ENCODE peak calls at places on chromosome 22, in six cellular contexts. L, W, O, Q, Z and F are unnamed samples.

GRCh38 chr22:24968066-24968561 is 15.6 kb downstream of the KIAA1671 start:
- DNase-seq in L (peak), W (no peak), O (no peak), Q (peak), Z (no peak), F (no peak)

GRCh38 chr22:30225220-30225922 is 21.2 kb downstream of the LIF start:
- DNase-seq in L (no peak), W (no peak), O (no peak), Q (no peak), Z (no peak), F (no peak)

GRCh38 chr22:35409783-35410662 is 10.1 kb downstream of the MCM5 start:
- DNase-seq in L (no peak), W (no peak), O (no peak), Q (no peak), Z (no peak), F (peak)

GRCh38 chr22:26323013-26323412 is 106.0 kb upstream of the ASPHD2 start:
- DNase-seq in L (no peak), W (no peak), O (no peak), Q (no peak), Z (no peak), F (no peak)

GRCh38 chr22:41542224-41542623 is 2.0 kb downstream of the POLR3H start:
- DNase-seq in L (no peak), W (no peak), O (no peak), Q (no peak), Z (no peak), F (no peak)

GRCh38 chr22:27381552-27381951 is 420.0 kb downstream of the MN1 start:
- DNase-seq in L (no peak), W (no peak), O (no peak), Q (no peak), Z (no peak), F (no peak)

GRCh38 chr22:30025187-30025586 is 55.1 kb upstream of the HORMAD2 start:
- DNase-seq in L (no peak), W (no peak), O (no peak), Q (no peak), Z (no peak), F (no peak)

GRCh38 chr22:22818861-22819855 is 68.5 kb upstream of the IGLL5 start:
- DNase-seq in L (no peak), W (no peak), O (no peak), Q (no peak), Z (no peak), F (peak)

GRCh38 chr22:43077121-43077877 is 11.9 kb downstream of the TTLL1 start:
- DNase-seq in L (no peak), W (no peak), O (no peak), Q (no peak), Z (no peak), F (no peak)
- TF ChIP-seq MAX in L (no peak), W (no peak), O (no peak), Q (no peak), Z (peak), F (no peak)

GRCh38 chr22:38578505-38578904 is 8.5 kb upstream of the DMC1 start:
- DNase-seq in L (no peak), W (no peak), O (no peak), Q (no peak), Z (no peak), F (no peak)
- TF ChIP-seq POLR2A in L (no peak), W (no peak), O (no peak), Q (no peak), Z (no peak), F (no peak)

DNA sequence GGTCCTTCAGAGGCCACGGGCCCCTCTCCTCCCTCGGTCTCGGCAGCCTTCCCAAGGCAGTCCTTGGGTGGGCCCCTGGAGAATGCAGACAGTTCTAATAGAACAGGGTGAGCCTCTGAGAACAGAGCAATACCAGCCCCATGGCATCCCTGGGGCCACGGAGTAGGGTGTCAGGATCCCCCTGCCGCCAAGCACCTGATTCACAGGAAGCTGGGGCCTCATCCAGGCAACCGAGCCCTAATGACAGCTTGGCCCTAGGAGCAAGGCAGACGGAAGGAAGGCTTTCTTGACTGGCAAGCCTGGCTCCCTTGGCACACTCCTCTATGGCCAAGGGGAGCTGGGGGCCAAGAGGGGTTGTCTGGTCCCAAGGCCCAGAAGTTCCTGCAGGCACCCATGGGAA is 15.2 kb downstream of the TXN2 start:
- DNase-seq in L (no peak), W (no peak), O (no peak), Q (no peak), Z (no peak), F (no peak)
- H3K4me3 ChIP-seq in L (no peak), W (no peak), O (no peak), Q (no peak), Z (no peak), F (no peak)

GRCh38 chr22:40043793-40044101 is 49.0 kb downstream of the FAM83F start:
- DNase-seq in L (no peak), W (no peak), O (no peak), Q (no peak), Z (no peak), F (no peak)
- TF ChIP-seq MAX in L (no peak), W (no peak), O (no peak), Q (no peak), Z (no peak), F (no peak)

GRCh38 chr22:31489632-31490495 is at the start of gene EIF4ENIF1:
- DNase-seq in L (peak), W (peak), O (peak), Q (peak), Z (peak), F (peak)
- TF ChIP-seq POLR2A in L (peak), W (peak), O (peak), Q (no peak), Z (no peak), F (peak)

DNA sequence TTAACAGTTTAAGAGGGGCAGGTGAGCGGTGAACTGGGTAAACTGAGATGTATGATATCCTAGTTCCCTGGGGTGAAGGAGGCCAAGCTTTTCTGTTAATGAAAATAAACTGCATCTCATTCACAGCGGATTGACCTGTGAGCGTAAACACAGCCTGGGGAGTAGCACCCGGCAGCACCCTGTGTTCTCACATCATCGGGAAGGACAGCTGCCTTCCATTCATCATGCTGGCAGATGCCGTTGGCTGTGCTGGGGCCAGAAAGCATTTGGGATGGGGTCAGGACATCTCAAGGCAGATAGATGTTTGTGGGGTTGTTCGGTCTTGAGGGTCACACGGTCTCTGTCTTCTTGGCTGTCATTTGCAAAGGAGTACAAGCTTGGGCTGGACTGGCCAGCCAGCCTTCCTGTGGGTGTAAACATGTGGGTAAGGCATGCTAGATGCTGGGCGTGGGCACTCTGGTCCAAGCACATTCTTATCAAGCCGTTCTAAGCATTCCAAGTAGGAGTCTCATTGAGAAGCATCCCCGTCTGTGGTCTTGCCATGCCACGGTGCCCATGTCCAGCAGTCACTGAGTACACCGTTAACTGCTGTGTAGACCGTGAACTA is 81.3 kb downstream of the TBC1D22A start:
- DNase-seq in L (no peak), W (no peak), O (no peak), Q (peak), Z (no peak), F (no peak)
- H3K4me3 ChIP-seq in L (no peak), W (no peak), O (no peak), Q (no peak), Z (no peak), F (no peak)

GRCh38 chr22:20522134-20522827 is 14.9 kb downstream of the MED15 start:
- DNase-seq in L (no peak), W (no peak), O (no peak), Q (no peak), Z (no peak), F (no peak)

GRCh38 chr22:20524004-20524481 is 16.6 kb downstream of the MED15 start:
- DNase-seq in L (no peak), W (no peak), O (peak), Q (no peak), Z (peak), F (no peak)

GRCh38 chr22:20525048-20525447 is 17.6 kb downstream of the MED15 start:
- DNase-seq in L (no peak), W (no peak), O (no peak), Q (no peak), Z (no peak), F (no peak)

GRCh38 chr22:20522828-20523117 is 15.4 kb downstream of the MED15 start:
- DNase-seq in L (no peak), W (no peak), O (no peak), Q (no peak), Z (no peak), F (no peak)

GRCh38 chr22:20523118-20523983 is 15.9 kb downstream of the MED15 start:
- DNase-seq in L (no peak), W (no peak), O (peak), Q (no peak), Z (no peak), F (peak)
- TF ChIP-seq MAX in L (no peak), W (no peak), O (peak), Q (peak), Z (no peak), F (no peak)

DNA sequence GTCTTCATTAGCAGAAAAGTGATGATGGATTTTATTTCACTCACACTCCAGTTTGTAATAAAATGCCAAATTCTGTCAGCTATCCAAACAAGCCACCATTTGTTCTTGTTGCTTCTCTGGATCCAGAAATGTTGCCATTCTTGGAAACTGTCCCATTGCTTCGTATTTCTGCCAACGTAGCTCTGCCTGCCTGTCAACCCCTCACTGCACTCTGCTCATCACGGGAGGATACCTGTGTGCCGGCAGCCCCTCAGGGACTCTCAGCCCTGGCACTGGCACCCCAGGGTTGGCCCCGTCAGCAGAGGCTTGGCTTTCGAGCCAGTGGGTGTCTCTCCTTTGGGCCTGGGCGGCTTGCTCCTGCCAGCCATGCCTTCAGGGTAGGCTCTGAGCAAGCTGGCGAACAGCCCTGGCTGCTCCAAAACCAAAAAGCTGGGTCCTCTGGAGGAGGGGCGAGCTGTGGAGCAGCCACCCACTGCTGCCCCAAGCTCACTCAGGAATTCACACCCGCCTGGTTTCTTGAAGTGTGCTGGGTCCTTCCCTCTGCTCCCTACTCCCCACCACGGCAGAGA is 6.3 kb downstream of the YDJC start:
- DNase-seq in L (no peak), W (no peak), O (no peak), Q (no peak), Z (no peak), F (no peak)
- TF ChIP-seq POLR2A in L (no peak), W (no peak), O (no peak), Q (no peak), Z (no peak), F (no peak)

GRCh38 chr22:45008853-45009751 is 703 bp downstream of the PHF21B start:
- DNase-seq in L (no peak), W (peak), O (peak), Q (no peak), Z (no peak), F (no peak)

GRCh38 chr22:45007247-45007945 is 2.4 kb downstream of the PHF21B start:
- DNase-seq in L (no peak), W (peak), O (peak), Q (peak), Z (no peak), F (peak)

GRCh38 chr22:45007946-45008852 is 1.6 kb downstream of the PHF21B start:
- DNase-seq in L (no peak), W (peak), O (peak), Q (peak), Z (no peak), F (no peak)

GRCh38 chr22:45006101-45006872 is 3.5 kb downstream of the PHF21B start:
- DNase-seq in L (no peak), W (no peak), O (no peak), Q (no peak), Z (no peak), F (no peak)

GRCh38 chr22:45006873-45007246 is 2.9 kb downstream of the PHF21B start:
- DNase-seq in L (no peak), W (no peak), O (peak), Q (peak), Z (no peak), F (no peak)
- H3K4me3 ChIP-seq in L (no peak), W (no peak), O (no peak), Q (peak), Z (no peak), F (no peak)

GRCh38 chr22:20433191-20433590 is 4.4 kb downstream of the SCARF2 start:
- DNase-seq in L (no peak), W (no peak), O (no peak), Q (no peak), Z (no peak), F (no peak)

GRCh38 chr22:20430641-20431519 is 6.7 kb downstream of the SCARF2 start:
- DNase-seq in L (peak), W (peak), O (peak), Q (peak), Z (no peak), F (peak)

GRCh38 chr22:20430101-20430640 is 7.5 kb downstream of the SCARF2 start:
- DNase-seq in L (no peak), W (no peak), O (peak), Q (no peak), Z (no peak), F (no peak)

GRCh38 chr22:20432244-20432686 is 5.4 kb downstream of the SCARF2 start:
- DNase-seq in L (no peak), W (no peak), O (no peak), Q (no peak), Z (no peak), F (no peak)

DNA sequence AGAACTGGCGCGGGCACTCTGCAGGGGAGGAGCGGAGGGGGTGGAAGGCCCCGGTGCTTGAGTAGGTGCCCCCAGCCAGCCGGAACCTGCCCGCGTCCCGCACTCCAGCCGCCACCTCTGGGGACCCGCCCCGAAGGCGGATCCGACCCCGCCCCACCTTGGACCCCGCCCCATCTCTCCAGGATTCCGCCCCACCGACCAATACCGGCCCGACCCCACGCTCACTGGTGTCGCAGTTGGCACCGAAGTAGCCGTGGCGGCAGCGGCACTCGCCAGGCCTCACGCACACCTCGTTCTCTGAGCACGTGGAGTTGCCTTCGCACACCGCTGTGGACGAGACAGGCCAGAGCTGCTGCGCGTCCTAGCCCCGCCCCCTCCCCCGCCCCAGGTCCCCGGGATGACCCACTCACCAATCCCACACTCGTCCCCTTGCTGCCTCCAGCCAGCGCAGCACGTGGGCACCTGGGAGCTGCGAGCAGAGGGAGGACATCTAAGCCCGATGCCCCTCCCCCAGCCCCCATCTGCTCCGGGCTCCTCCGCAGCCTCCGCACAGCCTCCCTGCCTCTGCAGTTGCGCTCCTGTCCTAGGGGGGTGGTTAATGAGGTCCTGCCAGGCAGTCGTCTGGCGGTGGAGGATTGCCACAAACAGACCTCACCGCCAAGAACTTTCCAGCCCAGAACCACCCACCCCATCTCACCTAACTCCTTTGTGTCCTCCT is 5.9 kb downstream of the SCARF2 start:
- DNase-seq in L (no peak), W (no peak), O (peak), Q (peak), Z (no peak), F (no peak)
- TF ChIP-seq MAX in L (no peak), W (no peak), O (peak), Q (peak), Z (no peak), F (no peak)